ENCODE peak calls at places on chromosomes 12 and 14, in five cellular contexts. One of them, this sample, is unnamed.

GRCh38 chr12:128798543-128799341 is 25.0 kb downstream of the SLC15A4 start:
- DNase-seq in K562: no peak
- DNase-seq in SK-N-SH: no peak
- DNase-seq in HCT116: no peak
- DNase-seq in H1: no peak
- DNase-seq in this sample: no peak

GRCh38 chr12:96015672-96016071 is 19.5 kb upstream of the HAL start:
- DNase-seq in SK-N-SH: no peak
- DNase-seq in HCT116: no peak
- DNase-seq in H1: no peak
- DNase-seq in K562: no peak
- DNase-seq in this sample: no peak

GRCh38 chr12:50633950-50634349 is 129.2 kb downstream of the DIP2B start:
- DNase-seq in HCT116: no peak
- DNase-seq in H1: no peak
- DNase-seq in K562: no peak
- DNase-seq in SK-N-SH: no peak
- DNase-seq in this sample: no peak

GRCh38 chr14:69312608-69313007 is 52.6 kb downstream of the GALNT16 start:
- DNase-seq in H1: no peak
- DNase-seq in SK-N-SH: no peak
- DNase-seq in HCT116: no peak
- DNase-seq in K562: no peak
- DNase-seq in this sample: no peak

GRCh38 chr14:90111895-90112534 is 50.2 kb downstream of the KCNK13 start:
- DNase-seq in SK-N-SH: no peak
- DNase-seq in H1: no peak
- DNase-seq in HCT116: peak
- DNase-seq in K562: no peak
- DNase-seq in this sample: no peak

GRCh38 chr14:95097385-95097784 is 59.9 kb downstream of the DICER1 start:
- DNase-seq in K562: no peak
- DNase-seq in HCT116: no peak
- DNase-seq in H1: no peak
- DNase-seq in SK-N-SH: no peak
- DNase-seq in this sample: no peak

GRCh38 chr12:1811281-1811947 is 9.0 kb upstream of the LRTM2 start:
- DNase-seq in H1: no peak
- DNase-seq in K562: no peak
- DNase-seq in HCT116: no peak
- DNase-seq in SK-N-SH: no peak
- DNase-seq in this sample: no peak

GRCh38 chr14:70873627-70874026 is 33.6 kb upstream of the PCNX1 start:
- DNase-seq in HCT116: no peak
- DNase-seq in H1: no peak
- DNase-seq in SK-N-SH: no peak
- DNase-seq in K562: no peak
- DNase-seq in this sample: no peak

GRCh38 chr14:75885829-75886228 is 96.0 kb downstream of the TGFB3 start:
- DNase-seq in K562: no peak
- DNase-seq in HCT116: no peak
- DNase-seq in H1: no peak
- DNase-seq in SK-N-SH: no peak
- DNase-seq in this sample: no peak

GRCh38 chr12:20040844-20041243 is 327.5 kb upstream of the PDE3A start:
- DNase-seq in K562: no peak
- DNase-seq in H1: no peak
- DNase-seq in HCT116: no peak
- DNase-seq in SK-N-SH: no peak
- DNase-seq in this sample: no peak

GRCh38 chr14:35370969-35371368 is 33.6 kb downstream of the NFKBIA start:
- DNase-seq in K562: no peak
- DNase-seq in SK-N-SH: no peak
- DNase-seq in HCT116: no peak
- DNase-seq in H1: no peak
- DNase-seq in this sample: no peak

GRCh38 chr12:4506870-4507269 is 31.8 kb upstream of the RAD51AP1 start:
- DNase-seq in SK-N-SH: no peak
- DNase-seq in HCT116: no peak
- DNase-seq in K562: no peak
- DNase-seq in H1: no peak
- DNase-seq in this sample: no peak

GRCh38 chr12:75781532-75782046 is 250.0 kb downstream of the PHLDA1 start:
- DNase-seq in H1: no peak
- DNase-seq in SK-N-SH: no peak
- DNase-seq in HCT116: peak
- DNase-seq in K562: peak
- DNase-seq in this sample: no peak

GRCh38 chr14:65167072-65167645 is 64.8 kb upstream of the MAX start:
- DNase-seq in HCT116: no peak
- DNase-seq in H1: no peak
- DNase-seq in K562: no peak
- DNase-seq in SK-N-SH: no peak
- DNase-seq in this sample: peak

GRCh38 chr14:51386983-51387730 is 147.1 kb downstream of the TMX1 start:
- DNase-seq in HCT116: no peak
- DNase-seq in K562: no peak
- DNase-seq in H1: no peak
- DNase-seq in SK-N-SH: no peak
- DNase-seq in this sample: no peak

GRCh38 chr12:129145381-129145780 is 292.1 kb downstream of the GLT1D1 start:
- DNase-seq in HCT116: no peak
- DNase-seq in H1: no peak
- DNase-seq in K562: no peak
- DNase-seq in SK-N-SH: no peak
- DNase-seq in this sample: no peak

GRCh38 chr14:72565200-72565599 is 328.7 kb downstream of the DPF3 start:
- DNase-seq in HCT116: no peak
- DNase-seq in K562: no peak
- DNase-seq in SK-N-SH: no peak
- DNase-seq in H1: no peak
- DNase-seq in this sample: no peak

GRCh38 chr12:78204926-78205325 is 374.2 kb downstream of the NAV3 start:
- DNase-seq in SK-N-SH: no peak
- DNase-seq in HCT116: no peak
- DNase-seq in K562: no peak
- DNase-seq in H1: no peak
- DNase-seq in this sample: no peak

GRCh38 chr12:57983858-57984505 is 42.6 kb downstream of the ATP23 start:
- DNase-seq in HCT116: no peak
- DNase-seq in K562: no peak
- DNase-seq in SK-N-SH: no peak
- DNase-seq in H1: no peak
- DNase-seq in this sample: no peak

GRCh38 chr12:12081836-12082497 is 11.2 kb downstream of the BCL2L14 start:
- DNase-seq in K562: peak
- DNase-seq in HCT116: peak
- DNase-seq in H1: no peak
- DNase-seq in SK-N-SH: peak
- DNase-seq in this sample: no peak

GRCh38 chr12:452667-453210 is 7.0 kb upstream of the B4GALNT3 start:
- DNase-seq in SK-N-SH: no peak
- DNase-seq in HCT116: no peak
- DNase-seq in H1: no peak
- DNase-seq in K562: peak
- DNase-seq in this sample: no peak

GRCh38 chr12:115930336-115930735 is 347.2 kb downstream of the MED13L start:
- DNase-seq in HCT116: no peak
- DNase-seq in H1: no peak
- DNase-seq in K562: no peak
- DNase-seq in SK-N-SH: no peak
- DNase-seq in this sample: peak

GRCh38 chr12:47396902-47397663 is 308.7 kb downstream of the RPAP3 start:
- DNase-seq in H1: no peak
- DNase-seq in K562: no peak
- DNase-seq in SK-N-SH: no peak
- DNase-seq in HCT116: no peak
- DNase-seq in this sample: no peak

GRCh38 chr12:81450920-81451739 is 308.0 kb downstream of the PPFIA2 start:
- DNase-seq in SK-N-SH: peak
- DNase-seq in HCT116: peak
- DNase-seq in K562: peak
- DNase-seq in H1: peak
- DNase-seq in this sample: peak

GRCh38 chr12:46372852-46373302 is 304 bp upstream of the SLC38A2 start:
- DNase-seq in HCT116: no peak
- DNase-seq in SK-N-SH: peak
- DNase-seq in K562: peak
- DNase-seq in H1: no peak
- DNase-seq in this sample: no peak

GRCh38 chr12:46372131-46372851 is at the start of gene SLC38A2:
- DNase-seq in K562: peak
- DNase-seq in HCT116: peak
- DNase-seq in H1: no peak
- DNase-seq in SK-N-SH: peak
- DNase-seq in this sample: peak

GRCh38 chr12:46374286-46374685 is 1.7 kb upstream of the SLC38A2 start:
- DNase-seq in H1: no peak
- DNase-seq in SK-N-SH: no peak
- DNase-seq in K562: no peak
- DNase-seq in HCT116: no peak
- DNase-seq in this sample: no peak

GRCh38 chr12:46374711-46375110 is 2.1 kb upstream of the SLC38A2 start:
- DNase-seq in H1: no peak
- DNase-seq in SK-N-SH: no peak
- DNase-seq in K562: no peak
- DNase-seq in HCT116: no peak
- DNase-seq in this sample: no peak

DNA sequence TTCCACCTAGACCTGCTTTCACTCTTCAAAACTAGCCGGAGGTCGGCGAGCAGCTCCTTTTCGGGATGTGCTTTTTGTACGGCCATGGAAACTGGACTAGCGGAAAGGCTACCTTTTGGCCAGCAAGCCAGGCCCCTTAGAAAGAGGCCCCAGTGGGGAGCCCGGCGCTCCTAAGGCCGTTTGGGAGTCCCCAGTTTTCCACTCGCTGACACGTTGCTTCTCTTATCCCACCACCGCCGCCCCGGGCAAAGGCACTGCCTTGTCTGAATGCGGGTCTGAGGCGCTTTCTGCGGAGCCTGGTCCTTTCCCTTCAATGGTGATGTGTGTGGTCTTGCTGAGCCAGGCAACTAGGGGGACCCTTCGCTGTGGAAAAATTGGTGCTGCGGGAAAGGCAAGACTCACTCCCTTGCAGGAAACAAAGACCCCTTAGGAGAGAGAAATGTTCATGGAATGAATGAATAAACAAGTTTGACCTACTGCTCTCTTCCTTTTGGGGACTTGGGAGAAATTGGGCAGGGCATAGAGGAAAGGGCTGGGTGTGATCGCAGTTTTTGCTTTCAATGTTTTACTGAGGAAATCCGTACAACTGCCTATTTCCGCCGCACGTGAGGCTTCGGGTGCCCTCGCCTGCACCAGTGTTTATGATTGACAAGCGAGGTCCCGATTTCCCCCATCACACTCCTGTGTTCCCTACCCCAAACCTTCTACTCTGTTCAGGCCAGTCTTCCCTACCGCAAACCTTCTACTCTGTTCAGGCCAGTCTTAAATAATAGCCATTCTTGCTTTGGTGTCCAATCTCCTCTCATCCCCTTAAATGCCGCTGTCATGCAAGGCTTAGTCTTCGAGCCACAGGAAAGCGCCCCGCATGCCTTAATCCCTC is 970 bp upstream of the SLC38A2 start:
- DNase-seq in HCT116: no peak
- DNase-seq in H1: no peak
- DNase-seq in K562: peak
- DNase-seq in SK-N-SH: peak
- DNase-seq in this sample: peak
- TF ChIP-seq JUND in HCT116: no peak
- TF ChIP-seq JUND in H1: no peak
- TF ChIP-seq JUND in K562: no peak
- TF ChIP-seq JUND in SK-N-SH: no peak
- TF ChIP-seq JUND in this sample: no peak

GRCh38 chr12:98372340-98373018 is 142.9 kb upstream of the TMPO start:
- DNase-seq in K562: no peak
- DNase-seq in SK-N-SH: no peak
- DNase-seq in H1: no peak
- DNase-seq in HCT116: no peak
- DNase-seq in this sample: no peak
- TF ChIP-seq JUND in K562: no peak
- TF ChIP-seq JUND in SK-N-SH: no peak
- TF ChIP-seq JUND in H1: no peak
- TF ChIP-seq JUND in HCT116: no peak
- TF ChIP-seq JUND in this sample: no peak

GRCh38 chr12:62248873-62249272 is 11.3 kb upstream of the USP15 start:
- DNase-seq in K562: peak
- DNase-seq in HCT116: no peak
- DNase-seq in SK-N-SH: no peak
- DNase-seq in H1: no peak
- DNase-seq in this sample: no peak

GRCh38 chr12:62249419-62249818 is 10.8 kb upstream of the USP15 start:
- DNase-seq in SK-N-SH: no peak
- DNase-seq in HCT116: no peak
- DNase-seq in H1: no peak
- DNase-seq in K562: no peak
- DNase-seq in this sample: no peak

GRCh38 chr12:62250671-62251608 is 9.3 kb upstream of the USP15 start:
- DNase-seq in H1: no peak
- DNase-seq in HCT116: no peak
- DNase-seq in K562: peak
- DNase-seq in SK-N-SH: no peak
- DNase-seq in this sample: no peak

GRCh38 chr12:62247646-62248045 is 12.6 kb upstream of the USP15 start:
- DNase-seq in SK-N-SH: no peak
- DNase-seq in K562: no peak
- DNase-seq in HCT116: no peak
- DNase-seq in H1: no peak
- DNase-seq in this sample: no peak

GRCh38 chr12:62247242-62247641 is 13.0 kb upstream of the USP15 start:
- DNase-seq in H1: no peak
- DNase-seq in SK-N-SH: no peak
- DNase-seq in K562: no peak
- DNase-seq in HCT116: no peak
- DNase-seq in this sample: no peak
- TF ChIP-seq JUND in H1: no peak
- TF ChIP-seq JUND in SK-N-SH: no peak
- TF ChIP-seq JUND in K562: no peak
- TF ChIP-seq JUND in HCT116: no peak
- TF ChIP-seq JUND in this sample: no peak

GRCh38 chr14:105883066-105884005 is 357.0 kb downstream of the TMEM121 start:
- DNase-seq in K562: no peak
- DNase-seq in H1: no peak
- DNase-seq in HCT116: no peak
- DNase-seq in SK-N-SH: no peak
- DNase-seq in this sample: no peak

GRCh38 chr14:105888151-105888550 is 361.8 kb downstream of the TMEM121 start:
- DNase-seq in SK-N-SH: no peak
- DNase-seq in K562: no peak
- DNase-seq in H1: no peak
- DNase-seq in HCT116: no peak
- DNase-seq in this sample: no peak

GRCh38 chr14:105885561-105886320 is 359.4 kb downstream of the TMEM121 start:
- DNase-seq in H1: no peak
- DNase-seq in K562: peak
- DNase-seq in HCT116: no peak
- DNase-seq in SK-N-SH: no peak
- DNase-seq in this sample: no peak

GRCh38 chr14:105882626-105883025 is 356.2 kb downstream of the TMEM121 start:
- DNase-seq in H1: no peak
- DNase-seq in HCT116: no peak
- DNase-seq in K562: no peak
- DNase-seq in SK-N-SH: no peak
- DNase-seq in this sample: no peak

GRCh38 chr14:105884808-105885281 is 358.5 kb downstream of the TMEM121 start:
- DNase-seq in HCT116: no peak
- DNase-seq in H1: no peak
- DNase-seq in K562: no peak
- DNase-seq in SK-N-SH: no peak
- DNase-seq in this sample: no peak
- TF ChIP-seq JUND in HCT116: no peak
- TF ChIP-seq JUND in H1: no peak
- TF ChIP-seq JUND in K562: no peak
- TF ChIP-seq JUND in SK-N-SH: no peak
- TF ChIP-seq JUND in this sample: no peak

This sample was measured in T47D.